ENCODE peak calls at places on chromosome 3, in six cellular contexts. R is CD8-positive, alpha-beta memory T cell; U is stimulated activated CD8-positive, alpha-beta memory T cell treated with anti-CD3 and anti-CD28 coated beads, Interleukin-4, amount 100 ng/mL, for 1 hour; K is RWPE1; D is GM04503; A is C1 segment of cervical spinal cord. V is an unnamed sample.

GRCh38 chr3:72595927-72596610 is 252.2 kb downstream of the SHQ1 start:
- DNase-seq in R (no peak), U (no peak), K (no peak), D (no peak), A (no peak), V (no peak)

GRCh38 chr3:171614318-171614967 is 154.2 kb upstream of the TNIK start:
- DNase-seq in R (no peak), U (no peak), K (peak; percentile 41), D (no peak), A (no peak), V (peak; percentile 35)

GRCh38 chr3:50364573-50365079 is 5.3 kb upstream of the TMEM115 start:
- DNase-seq in R (no peak), U (no peak), K (no peak), D (no peak), A (no peak), V (no peak)

GRCh38 chr3:123324880-123325765 is 123.4 kb downstream of the SEC22A start:
- DNase-seq in R (no peak), U (no peak), K (no peak), D (no peak), A (no peak), V (no peak)

GRCh38 chr3:177050466-177051237 is 146.6 kb downstream of the TBL1XR1 start:
- DNase-seq in R (no peak), U (no peak), K (peak; percentile 31), D (no peak), A (no peak), V (no peak)

GRCh38 chr3:35183915-35184675 is 455.2 kb upstream of the ARPP21 start:
- DNase-seq in R (no peak), U (no peak), K (no peak), D (no peak), A (no peak), V (no peak)

GRCh38 chr3:138809506-138810266 is 25.0 kb downstream of the PIK3CB start:
- DNase-seq in R (no peak), U (no peak), K (no peak), D (no peak), A (no peak), V (no peak)

GRCh38 chr3:143731776-143732175 is 116.5 kb downstream of the SLC9A9 start:
- DNase-seq in R (no peak), U (no peak), K (no peak), D (no peak), A (no peak), V (no peak)

GRCh38 chr3:33718595-33718907 is 497 bp upstream of the CLASP2 start:
- DNase-seq in R (no peak), U (no peak), K (no peak), D (no peak), A (no peak), V (no peak)

GRCh38 chr3:66376568-66376967 is 124.3 kb downstream of the LRIG1 start:
- DNase-seq in R (no peak), U (no peak), K (peak; percentile 41), D (no peak), A (no peak), V (no peak)

GRCh38 chr3:47036145-47036544 is 56.7 kb downstream of the NBEAL2 start:
- DNase-seq in R (no peak), U (no peak), K (no peak), D (no peak), A (no peak), V (no peak)

GRCh38 chr3:44561076-44561475 is 6.1 kb downstream of the ZKSCAN7 start:
- DNase-seq in R (no peak), U (no peak), K (no peak), D (no peak), A (no peak), V (no peak)

GRCh38 chr3:52907497-52907896 is 10.1 kb upstream of the STIMATE start:
- DNase-seq in R (no peak), U (no peak), K (no peak), D (no peak), A (no peak), V (no peak)

GRCh38 chr3:14962762-14963161 is 15.4 kb downstream of the NR2C2 start:
- DNase-seq in R (no peak), U (no peak), K (peak; percentile 0), D (no peak), A (no peak), V (no peak)

GRCh38 chr3:106302451-106303221 is 433.8 kb upstream of the CBLB start:
- DNase-seq in R (no peak), U (no peak), K (no peak), D (no peak), A (no peak), V (peak; percentile 48)

GRCh38 chr3:171849632-171850323 is 6.6 kb downstream of the TMEM212 start:
- DNase-seq in R (no peak), U (no peak), K (no peak), D (no peak), A (no peak), V (no peak)

GRCh38 chr3:2697589-2697988 is 412.6 kb downstream of the IL5RA start:
- DNase-seq in R (no peak), U (no peak), K (no peak), D (no peak), A (no peak), V (no peak)

GRCh38 chr3:196621581-196621980 is 17.9 kb upstream of the NRROS start:
- DNase-seq in R (no peak), U (no peak), K (no peak), D (no peak), A (no peak), V (no peak)

GRCh38 chr3:44954962-44955361 is 21.0 kb downstream of the ZDHHC3 start:
- DNase-seq in R (no peak), U (no peak), K (peak; percentile 12), D (no peak), A (no peak), V (peak; percentile 66)

GRCh38 chr3:48694610-48695051 is 8.9 kb upstream of the NCKIPSD start:
- DNase-seq in R (no peak), U (no peak), K (peak; percentile 76), D (peak; percentile 67), A (peak; percentile 32), V (no peak)

GRCh38 chr3:150129181-150129580 is 158.5 kb upstream of the PFN2 start:
- DNase-seq in R (no peak), U (no peak), K (no peak), D (no peak), A (no peak), V (no peak)

GRCh38 chr3:113897373-113897777 is 50.4 kb upstream of the ZDHHC23 start:
- DNase-seq in R (no peak), U (no peak), K (peak; percentile 32), D (no peak), A (no peak), V (no peak)

GRCh38 chr3:128950223-128950938 is 43.5 kb downstream of the CFAP92 start:
- DNase-seq in R (no peak), U (no peak), K (no peak), D (no peak), A (no peak), V (no peak)

GRCh38 chr3:101812895-101813294 is 33.9 kb downstream of the NXPE3 start:
- DNase-seq in R (no peak), U (no peak), K (no peak), D (no peak), A (no peak), V (no peak)

V was measured in GM10248.